ENCODE peak calls at places on chromosomes 7 and 10, in eight cellular contexts. One of them, this sample, is unnamed. For H3K4me1, the result is how much of the 10 kb centered on the place peaks cover.

GRCh38 chr10:101631821-101632475 is 43.8 kb downstream of the DPCD start:
- DNase-seq in right lobe of liver: no peak
- DNase-seq in cardiac muscle cell: no peak
- DNase-seq in H9: no peak
- DNase-seq in OCI-LY7: no peak
- DNase-seq in IMR-90: no peak
- DNase-seq in hepatocyte: no peak
- DNase-seq in PC-3: no peak
- DNase-seq in this sample: no peak

GRCh38 chr7:124762611-124763143 is 2.9 kb downstream of the GPR37 start:
- DNase-seq in cardiac muscle cell: no peak
- DNase-seq in IMR-90: peak
- DNase-seq in PC-3: peak
- DNase-seq in right lobe of liver: peak
- DNase-seq in hepatocyte: peak
- DNase-seq in H9: no peak
- DNase-seq in OCI-LY7: no peak
- DNase-seq in this sample: peak

GRCh38 chr7:5767066-5767465 is 14.4 kb downstream of the RNF216 start:
- DNase-seq in IMR-90: no peak
- DNase-seq in hepatocyte: no peak
- DNase-seq in PC-3: peak
- DNase-seq in H9: no peak
- DNase-seq in cardiac muscle cell: no peak
- DNase-seq in OCI-LY7: no peak
- DNase-seq in right lobe of liver: no peak
- DNase-seq in this sample: no peak

GRCh38 chr7:78326870-78327269 is 528.3 kb downstream of the PHTF2 start:
- DNase-seq in cardiac muscle cell: peak
- DNase-seq in IMR-90: peak
- DNase-seq in hepatocyte: no peak
- DNase-seq in right lobe of liver: no peak
- DNase-seq in PC-3: no peak
- DNase-seq in H9: no peak
- DNase-seq in OCI-LY7: no peak
- DNase-seq in this sample: no peak

GRCh38 chr7:141754939-141755338 is 9.0 kb upstream of the TAS2R3 start:
- DNase-seq in cardiac muscle cell: peak
- DNase-seq in H9: peak
- DNase-seq in PC-3: peak
- DNase-seq in right lobe of liver: no peak
- DNase-seq in OCI-LY7: peak
- DNase-seq in hepatocyte: peak
- DNase-seq in IMR-90: no peak
- DNase-seq in this sample: no peak

GRCh38 chr7:150948791-150949251 is 29.3 kb downstream of the KCNH2 start:
- DNase-seq in PC-3: no peak
- DNase-seq in H9: peak
- DNase-seq in right lobe of liver: peak
- DNase-seq in cardiac muscle cell: no peak
- DNase-seq in hepatocyte: no peak
- DNase-seq in OCI-LY7: no peak
- DNase-seq in IMR-90: no peak
- DNase-seq in this sample: no peak

GRCh38 chr7:116386674-116387073 is 112.9 kb upstream of the CAV2 start:
- DNase-seq in OCI-LY7: no peak
- DNase-seq in PC-3: no peak
- DNase-seq in cardiac muscle cell: no peak
- DNase-seq in hepatocyte: no peak
- DNase-seq in right lobe of liver: no peak
- DNase-seq in H9: no peak
- DNase-seq in IMR-90: no peak
- DNase-seq in this sample: no peak

GRCh38 chr7:23456093-23456492 is 14.2 kb downstream of the IGF2BP3 start:
- DNase-seq in hepatocyte: no peak
- DNase-seq in PC-3: no peak
- DNase-seq in cardiac muscle cell: no peak
- DNase-seq in H9: no peak
- DNase-seq in right lobe of liver: no peak
- DNase-seq in IMR-90: no peak
- DNase-seq in OCI-LY7: no peak
- DNase-seq in this sample: no peak

GRCh38 chr10:121312582-121312981 is 285.7 kb downstream of the FGFR2 start:
- DNase-seq in cardiac muscle cell: peak
- DNase-seq in right lobe of liver: no peak
- DNase-seq in OCI-LY7: no peak
- DNase-seq in H9: no peak
- DNase-seq in IMR-90: no peak
- DNase-seq in hepatocyte: no peak
- DNase-seq in PC-3: no peak
- DNase-seq in this sample: no peak

GRCh38 chr7:38310601-38311057 is 37.2 kb upstream of the TARP start:
- DNase-seq in right lobe of liver: no peak
- DNase-seq in OCI-LY7: no peak
- DNase-seq in H9: no peak
- DNase-seq in hepatocyte: no peak
- DNase-seq in PC-3: no peak
- DNase-seq in cardiac muscle cell: peak
- DNase-seq in IMR-90: no peak
- DNase-seq in this sample: peak

GRCh38 chr10:58951087-58951486 is 225.4 kb upstream of the PHYHIPL start:
- DNase-seq in IMR-90: no peak
- DNase-seq in hepatocyte: no peak
- DNase-seq in cardiac muscle cell: no peak
- DNase-seq in PC-3: no peak
- DNase-seq in right lobe of liver: no peak
- DNase-seq in OCI-LY7: no peak
- DNase-seq in H9: no peak
- DNase-seq in this sample: no peak

GRCh38 chr10:96334888-96335526 is 23.8 kb downstream of the OPALIN start:
- DNase-seq in H9: peak
- DNase-seq in PC-3: peak
- DNase-seq in IMR-90: peak
- DNase-seq in right lobe of liver: no peak
- DNase-seq in hepatocyte: peak
- DNase-seq in OCI-LY7: peak
- DNase-seq in cardiac muscle cell: peak
- DNase-seq in this sample: no peak

GRCh38 chr7:96097802-96098201 is 224.1 kb downstream of the SLC25A13 start:
- DNase-seq in H9: no peak
- DNase-seq in hepatocyte: no peak
- DNase-seq in PC-3: peak
- DNase-seq in IMR-90: peak
- DNase-seq in right lobe of liver: no peak
- DNase-seq in OCI-LY7: no peak
- DNase-seq in cardiac muscle cell: no peak
- DNase-seq in this sample: no peak

GRCh38 chr10:108970016-108970415 is 953.3 kb downstream of the XPNPEP1 start:
- DNase-seq in hepatocyte: peak
- DNase-seq in right lobe of liver: no peak
- DNase-seq in IMR-90: peak
- DNase-seq in PC-3: peak
- DNase-seq in OCI-LY7: peak
- DNase-seq in H9: peak
- DNase-seq in cardiac muscle cell: peak
- DNase-seq in this sample: no peak

GRCh38 chr7:6558837-6559236 is 7.6 kb upstream of the GRID2IP start:
- DNase-seq in H9: peak
- DNase-seq in PC-3: peak
- DNase-seq in right lobe of liver: no peak
- DNase-seq in IMR-90: peak
- DNase-seq in cardiac muscle cell: peak
- DNase-seq in hepatocyte: peak
- DNase-seq in OCI-LY7: peak
- DNase-seq in this sample: no peak

GRCh38 chr10:56095506-56096225 is 265.4 kb downstream of the ZWINT start:
- DNase-seq in H9: no peak
- DNase-seq in PC-3: no peak
- DNase-seq in hepatocyte: no peak
- DNase-seq in OCI-LY7: no peak
- DNase-seq in cardiac muscle cell: no peak
- DNase-seq in right lobe of liver: no peak
- DNase-seq in IMR-90: no peak
- DNase-seq in this sample: no peak

GRCh38 chr7:132113536-132114409 is 462.5 kb downstream of the PLXNA4 start:
- DNase-seq in hepatocyte: peak
- DNase-seq in cardiac muscle cell: no peak
- DNase-seq in right lobe of liver: no peak
- DNase-seq in PC-3: no peak
- DNase-seq in IMR-90: no peak
- DNase-seq in OCI-LY7: no peak
- DNase-seq in H9: peak
- DNase-seq in this sample: peak
- TF ChIP-seq CTCF in hepatocyte: peak
- TF ChIP-seq CTCF in cardiac muscle cell: no peak
- TF ChIP-seq CTCF in right lobe of liver: no peak
- TF ChIP-seq CTCF in PC-3: no peak
- TF ChIP-seq CTCF in IMR-90: no peak
- TF ChIP-seq CTCF in OCI-LY7: no peak
- TF ChIP-seq CTCF in H9: peak
- TF ChIP-seq CTCF in this sample: no peak

DNA sequence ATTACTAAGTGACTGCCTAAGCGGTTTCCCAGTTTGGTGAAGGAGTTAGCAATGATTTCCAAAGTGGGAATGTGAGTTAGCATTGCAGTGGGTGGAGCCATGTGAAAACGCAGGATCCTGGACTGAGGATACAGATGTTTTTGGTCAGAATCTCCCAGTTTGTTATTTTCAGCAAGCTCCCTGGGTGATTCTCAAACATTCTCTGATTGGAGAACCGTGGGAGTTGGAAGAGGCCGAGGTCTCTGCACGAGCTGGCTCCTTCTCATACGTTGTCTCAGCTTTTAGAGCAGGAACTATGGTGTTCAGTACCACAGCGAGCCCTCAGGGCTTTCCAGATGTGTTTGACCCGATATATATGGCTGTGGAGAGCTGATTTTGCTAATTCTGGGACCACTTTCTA is 396.6 kb upstream of the NPVF start:
- DNase-seq in PC-3: no peak
- DNase-seq in OCI-LY7: no peak
- DNase-seq in H9: no peak
- DNase-seq in hepatocyte: peak
- DNase-seq in cardiac muscle cell: peak
- DNase-seq in IMR-90: no peak
- DNase-seq in right lobe of liver: no peak
- DNase-seq in this sample: peak
- H3K4me1 ChIP-seq in PC-3: under half
- H3K4me1 ChIP-seq in OCI-LY7: under half
- H3K4me1 ChIP-seq in H9: under half
- H3K4me1 ChIP-seq in hepatocyte: under half
- H3K4me1 ChIP-seq in cardiac muscle cell: under half
- H3K4me1 ChIP-seq in IMR-90: under half
- H3K4me1 ChIP-seq in right lobe of liver: under half
- H3K4me1 ChIP-seq in this sample: under half

GRCh38 chr7:127516320-127516719 is 69.1 kb downstream of the GCC1 start:
- DNase-seq in H9: no peak
- DNase-seq in cardiac muscle cell: no peak
- DNase-seq in hepatocyte: no peak
- DNase-seq in OCI-LY7: no peak
- DNase-seq in PC-3: no peak
- DNase-seq in right lobe of liver: no peak
- DNase-seq in IMR-90: no peak
- DNase-seq in this sample: no peak

GRCh38 chr7:127513311-127513710 is 72.1 kb downstream of the GCC1 start:
- DNase-seq in cardiac muscle cell: no peak
- DNase-seq in hepatocyte: no peak
- DNase-seq in right lobe of liver: no peak
- DNase-seq in H9: no peak
- DNase-seq in OCI-LY7: no peak
- DNase-seq in IMR-90: no peak
- DNase-seq in PC-3: no peak
- DNase-seq in this sample: no peak

GRCh38 chr7:127512587-127512986 is 72.8 kb downstream of the GCC1 start:
- DNase-seq in H9: no peak
- DNase-seq in PC-3: no peak
- DNase-seq in hepatocyte: no peak
- DNase-seq in right lobe of liver: no peak
- DNase-seq in cardiac muscle cell: no peak
- DNase-seq in OCI-LY7: no peak
- DNase-seq in IMR-90: no peak
- DNase-seq in this sample: no peak

DNA sequence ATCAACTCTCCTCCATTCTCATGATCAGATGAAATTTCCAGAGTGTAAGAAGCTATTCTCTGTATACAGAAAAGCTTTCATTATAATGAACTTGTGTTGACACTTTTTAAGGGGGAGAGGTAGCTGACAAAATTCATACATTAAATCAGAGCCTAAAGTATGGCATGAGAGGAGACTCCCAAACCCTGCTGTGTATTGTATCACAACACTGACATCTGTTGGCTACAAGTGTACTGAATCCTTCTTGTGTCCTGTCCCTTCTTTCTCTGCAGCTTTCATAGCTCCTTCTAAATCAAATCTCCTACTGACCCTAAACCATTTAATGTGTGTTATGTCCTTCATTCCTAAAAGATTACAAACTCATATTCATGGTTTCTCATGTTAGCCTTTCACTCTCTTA is 70.9 kb downstream of the GCC1 start:
- DNase-seq in IMR-90: peak
- DNase-seq in hepatocyte: peak
- DNase-seq in cardiac muscle cell: peak
- DNase-seq in H9: no peak
- DNase-seq in OCI-LY7: peak
- DNase-seq in PC-3: peak
- DNase-seq in right lobe of liver: no peak
- DNase-seq in this sample: no peak
- TF ChIP-seq CTCF in IMR-90: peak
- TF ChIP-seq CTCF in hepatocyte: peak
- TF ChIP-seq CTCF in cardiac muscle cell: peak
- TF ChIP-seq CTCF in H9: peak
- TF ChIP-seq CTCF in OCI-LY7: peak
- TF ChIP-seq CTCF in PC-3: peak
- TF ChIP-seq CTCF in right lobe of liver: peak
- TF ChIP-seq CTCF in this sample: no peak

GRCh38 chr7:51253157-51253556 is 63.5 kb downstream of the COBL start:
- DNase-seq in hepatocyte: no peak
- DNase-seq in OCI-LY7: no peak
- DNase-seq in cardiac muscle cell: no peak
- DNase-seq in right lobe of liver: no peak
- DNase-seq in PC-3: peak
- DNase-seq in IMR-90: no peak
- DNase-seq in H9: no peak
- DNase-seq in this sample: no peak

GRCh38 chr7:51251292-51251691 is 65.3 kb downstream of the COBL start:
- DNase-seq in hepatocyte: no peak
- DNase-seq in cardiac muscle cell: no peak
- DNase-seq in IMR-90: no peak
- DNase-seq in PC-3: peak
- DNase-seq in OCI-LY7: no peak
- DNase-seq in H9: no peak
- DNase-seq in right lobe of liver: no peak
- DNase-seq in this sample: no peak

GRCh38 chr7:51249991-51250390 is 66.6 kb downstream of the COBL start:
- DNase-seq in H9: no peak
- DNase-seq in PC-3: no peak
- DNase-seq in OCI-LY7: no peak
- DNase-seq in IMR-90: no peak
- DNase-seq in cardiac muscle cell: no peak
- DNase-seq in hepatocyte: no peak
- DNase-seq in right lobe of liver: no peak
- DNase-seq in this sample: no peak

GRCh38 chr7:51249187-51249945 is 67.2 kb downstream of the COBL start:
- DNase-seq in H9: no peak
- DNase-seq in PC-3: peak
- DNase-seq in right lobe of liver: no peak
- DNase-seq in cardiac muscle cell: no peak
- DNase-seq in IMR-90: no peak
- DNase-seq in OCI-LY7: no peak
- DNase-seq in hepatocyte: no peak
- DNase-seq in this sample: no peak

GRCh38 chr7:51250517-51250916 is 66.1 kb downstream of the COBL start:
- DNase-seq in H9: no peak
- DNase-seq in right lobe of liver: no peak
- DNase-seq in PC-3: no peak
- DNase-seq in OCI-LY7: no peak
- DNase-seq in IMR-90: no peak
- DNase-seq in cardiac muscle cell: no peak
- DNase-seq in hepatocyte: no peak
- DNase-seq in this sample: no peak
- H3K4me1 ChIP-seq in H9: under half
- H3K4me1 ChIP-seq in right lobe of liver: under half
- H3K4me1 ChIP-seq in PC-3: under half
- H3K4me1 ChIP-seq in OCI-LY7: under half
- H3K4me1 ChIP-seq in IMR-90: under half
- H3K4me1 ChIP-seq in cardiac muscle cell: under half
- H3K4me1 ChIP-seq in hepatocyte: under half
- H3K4me1 ChIP-seq in this sample: under half